ENCODE peak calls at places on chromosomes 3 and 15, in four cellular contexts. L is mesendoderm, X is mesenchymal stem cell, I is IMR-90. Z is an unnamed sample. For H3K4me1, the result is how much of the 10 kb centered on the place peaks cover.

GRCh38 chr3:51391566-51392300 is 648 bp downstream of the RBM15B start:
- DNase-seq in L (peak), X (peak), I (peak), Z (no peak)

GRCh38 chr15:38072007-38072506 is 137.6 kb downstream of the TMCO5A start:
- DNase-seq in L (no peak), X (no peak), I (no peak), Z (no peak)

GRCh38 chr3:65952842-65953241 is 85.9 kb downstream of the MAGI1 start:
- DNase-seq in L (no peak), X (no peak), I (no peak), Z (no peak)

GRCh38 chr3:94159062-94159726 is 96.3 kb downstream of the NSUN3 start:
- DNase-seq in L (peak), X (no peak), I (peak), Z (no peak)

GRCh38 chr3:48413611-48414010 is 16.3 kb downstream of the PLXNB1 start:
- DNase-seq in L (no peak), X (no peak), I (no peak), Z (no peak)

GRCh38 chr3:69665026-69665739 is 74.1 kb upstream of the MITF start:
- DNase-seq in L (peak), X (peak), I (no peak), Z (no peak)

GRCh38 chr3:197023998-197024651 is 5.5 kb downstream of the MELTF start:
- DNase-seq in L (no peak), X (no peak), I (no peak), Z (peak)

GRCh38 chr3:196240424-196240823 is 24.1 kb downstream of the SLC51A start:
- DNase-seq in L (no peak), X (no peak), I (no peak), Z (no peak)

GRCh38 chr3:126315083-126315658 is 42.0 kb downstream of the KLF15 start:
- DNase-seq in L (no peak), X (no peak), I (no peak), Z (peak)

GRCh38 chr3:30656624-30657141 is 50.3 kb downstream of the TGFBR2 start:
- DNase-seq in L (no peak), X (no peak), I (no peak), Z (no peak)

GRCh38 chr3:18124501-18124900 is 300.6 kb downstream of the SATB1 start:
- DNase-seq in L (no peak), X (peak), I (peak), Z (no peak)

GRCh38 chr3:46670000-46670890 is 23.2 kb downstream of the ALS2CL start:
- DNase-seq in L (no peak), X (no peak), I (no peak), Z (peak)

GRCh38 chr15:64942356-64942755 is 30.7 kb downstream of the ANKDD1A start:
- DNase-seq in L (no peak), X (no peak), I (no peak), Z (no peak)

DNA sequence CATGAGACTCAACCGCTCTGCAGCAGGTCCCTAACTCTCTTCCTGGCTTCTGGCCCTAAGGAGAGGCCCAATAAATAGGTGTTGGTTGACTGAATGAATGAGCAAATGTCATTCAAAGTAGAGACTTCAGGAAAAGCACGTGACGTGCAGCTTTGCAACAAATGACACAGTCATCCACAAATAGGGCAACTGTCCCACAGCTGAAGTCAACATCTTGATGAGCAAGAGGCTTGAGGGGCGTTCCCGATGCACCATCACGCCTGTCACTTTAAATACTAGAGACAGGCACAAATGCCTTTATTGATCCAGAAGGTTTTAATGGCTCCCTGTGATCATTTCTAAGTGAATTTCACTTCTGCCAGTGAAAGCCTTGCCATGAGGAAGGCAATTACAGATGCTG is 43.6 kb downstream of the ABTB1 start:
- DNase-seq in L (no peak), X (no peak), I (no peak), Z (no peak)
- H3K4me1 ChIP-seq in L (under half), X (under half), I (under half), Z (under half)

DNA sequence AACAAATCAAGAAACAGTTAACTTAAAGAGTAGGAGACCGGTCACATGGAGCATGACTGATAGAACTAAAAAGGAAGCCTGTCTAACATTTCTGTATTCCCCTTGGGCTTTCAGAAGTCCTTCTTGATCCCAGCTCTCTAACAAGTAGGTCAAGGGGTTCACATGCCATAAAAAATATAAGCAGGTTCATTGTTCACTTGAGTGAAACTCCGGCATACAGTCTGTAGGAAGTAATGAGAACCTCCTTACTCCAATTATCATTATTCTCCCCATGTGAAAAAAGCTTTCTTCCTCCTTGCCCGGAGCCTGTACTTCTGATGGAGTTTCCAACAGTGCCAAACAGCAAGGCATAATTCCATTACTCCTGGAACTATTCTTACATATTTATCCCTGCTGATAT is 242.8 kb upstream of the CNTN4 start:
- DNase-seq in L (no peak), X (no peak), I (no peak), Z (no peak)
- H3K18ac ChIP-seq in L (no peak), X (no peak), I (no peak), Z (no peak)

GRCh38 chr15:43793647-43794046 is 1.5 kb downstream of the SERF2 start:
- DNase-seq in L (no peak), X (no peak), I (no peak), Z (no peak)
- H3K27ac ChIP-seq in L (no peak), X (no peak), I (peak), Z (no peak)

GRCh38 chr3:64357481-64357880 is 132.2 kb upstream of the PRICKLE2 start:
- DNase-seq in L (no peak), X (no peak), I (no peak), Z (no peak)

GRCh38 chr3:64359735-64360134 is 134.5 kb upstream of the PRICKLE2 start:
- DNase-seq in L (no peak), X (no peak), I (no peak), Z (no peak)

GRCh38 chr3:64358176-64358575 is 132.9 kb upstream of the PRICKLE2 start:
- DNase-seq in L (peak), X (no peak), I (no peak), Z (no peak)

GRCh38 chr3:64360261-64360660 is 135.0 kb upstream of the PRICKLE2 start:
- DNase-seq in L (no peak), X (no peak), I (no peak), Z (no peak)

DNA sequence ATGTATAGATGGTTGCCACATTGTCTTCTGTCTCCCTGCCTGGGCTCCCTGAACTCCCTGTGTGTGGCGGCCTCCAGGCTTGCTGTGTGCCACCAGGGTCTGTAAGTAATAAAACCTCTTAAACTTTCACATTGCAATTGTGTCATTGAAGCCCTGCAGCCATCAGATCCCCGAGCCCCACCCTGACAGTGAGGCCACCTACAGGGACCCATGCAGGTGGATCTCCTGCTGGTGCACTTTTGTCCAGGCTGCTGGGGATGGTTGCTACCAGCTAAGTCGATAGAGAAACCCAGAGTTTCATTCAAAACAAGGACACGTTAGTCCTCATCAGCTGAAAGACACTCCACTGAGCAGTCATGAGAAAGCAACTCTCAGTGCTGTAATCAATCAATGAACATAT is 133.6 kb upstream of the PRICKLE2 start:
- DNase-seq in L (no peak), X (no peak), I (no peak), Z (no peak)
- H3K4me1 ChIP-seq in L (under half), X (under half), I (under half), Z (under half)

DNA sequence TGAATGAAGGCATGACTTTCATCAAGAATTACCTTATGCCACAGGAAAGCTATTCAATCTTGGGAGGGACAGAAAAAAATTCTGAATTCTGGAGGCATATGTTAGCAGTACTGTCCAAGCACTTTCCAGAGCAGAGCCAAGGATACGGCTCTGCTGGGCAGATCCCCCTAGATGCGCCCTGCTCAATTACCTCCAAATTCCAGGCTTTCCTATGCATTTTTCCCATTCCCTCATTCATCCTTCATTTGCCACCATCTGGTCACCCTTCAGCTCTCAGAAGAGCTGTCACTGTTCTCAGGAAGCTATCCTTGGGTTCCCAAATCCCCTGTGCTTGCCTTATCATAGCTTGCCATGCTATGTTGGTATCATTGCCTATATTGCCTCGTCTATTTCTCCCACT is 45.2 kb downstream of the RYK start:
- DNase-seq in L (no peak), X (no peak), I (no peak), Z (no peak)
- H3K18ac ChIP-seq in L (no peak), X (no peak), I (no peak), Z (no peak)

DNA sequence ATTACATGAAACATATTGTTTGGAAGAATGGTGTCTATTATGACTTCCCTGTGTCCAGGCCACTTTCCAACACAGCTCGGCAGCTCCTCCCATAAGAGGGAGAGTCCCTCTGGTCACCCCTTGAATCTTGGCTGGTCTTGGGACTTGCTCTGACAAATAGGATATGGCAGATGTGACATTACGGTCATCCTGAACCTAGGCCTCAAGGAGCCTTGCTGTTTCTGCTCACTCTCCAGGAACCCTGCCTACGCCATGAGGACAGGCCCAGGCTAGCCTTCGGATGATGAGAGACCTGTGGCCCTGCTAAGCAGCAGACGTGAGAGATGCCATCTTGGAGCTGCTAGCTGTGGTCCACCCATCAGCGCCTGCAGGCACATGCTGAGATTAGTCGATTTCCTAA is 71.9 kb downstream of the OXNAD1 start:
- DNase-seq in L (no peak), X (no peak), I (no peak), Z (no peak)
- H3K27ac ChIP-seq in L (no peak), X (no peak), I (no peak), Z (no peak)

DNA sequence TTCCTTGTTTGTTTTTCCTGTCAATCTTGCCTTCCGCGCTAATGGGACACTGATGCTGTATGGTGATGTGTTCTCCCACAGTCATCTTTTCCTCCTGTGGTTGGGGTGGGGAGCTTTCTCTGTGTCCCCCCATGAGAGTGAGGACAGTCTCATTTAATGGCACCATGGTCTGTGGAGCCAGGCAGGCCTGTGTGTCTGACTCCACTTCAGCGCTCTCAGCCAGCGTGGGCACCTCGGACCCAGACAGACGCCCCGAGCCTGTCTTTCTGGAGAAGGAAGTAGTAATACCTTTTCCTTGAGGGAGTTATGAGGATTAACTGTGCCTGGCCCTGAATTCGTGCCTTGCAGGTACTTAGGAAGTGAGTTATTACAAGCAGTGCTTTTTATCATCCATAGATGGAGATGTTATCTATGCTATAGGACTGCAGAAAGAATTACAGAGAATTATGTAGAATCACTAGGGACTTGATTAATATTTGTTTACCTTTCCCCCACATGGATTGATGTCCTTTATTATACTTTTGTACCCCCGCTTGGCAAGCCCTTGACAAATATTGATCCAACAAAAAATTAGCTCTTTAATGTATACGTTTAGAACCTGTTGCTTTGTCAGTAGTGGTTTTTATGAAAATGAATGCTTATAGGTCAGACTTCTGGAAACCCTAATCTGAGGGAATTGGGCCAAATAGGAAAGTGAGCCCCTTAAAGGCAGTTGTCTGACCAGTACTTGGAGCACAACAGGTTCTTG is 152.4 kb downstream of the PGPEP1L start:
- DNase-seq in L (no peak), X (no peak), I (no peak), Z (no peak)
- H3K4me1 ChIP-seq in L (under half), X (under half), I (under half), Z (under half)